ENCODE peak calls at places on chromosomes 16 and 17, in four cellular contexts. Y is uterus, C is tibial nerve, W is A549. E is an unnamed sample.

GRCh38 chr16:85819245-85819644 is 19.8 kb downstream of the COX4I1 start:
- DNase-seq in W (peak; percentile 88), Y (peak; percentile 40), C (peak; percentile 71), E (peak; percentile 69)

GRCh38 chr16:84640145-84640544 is 8.2 kb upstream of the KLHL36 start:
- DNase-seq in W (no peak), C (no peak), Y (no peak), E (no peak)

GRCh38 chr17:28712037-28712704 is 483 bp upstream of the PROCA1 start:
- DNase-seq in C (peak; percentile 24), W (no peak), Y (peak; percentile 34), E (peak; percentile 92)

GRCh38 chr17:68498479-68499326 is 13.5 kb upstream of the PRKAR1A start:
- DNase-seq in Y (peak; percentile 51), C (no peak), W (no peak), E (no peak)

GRCh38 chr17:56809106-56809819 is 24.5 kb downstream of the C17orf67 start:
- DNase-seq in Y (no peak), W (no peak), C (no peak), E (no peak)

GRCh38 chr16:88507231-88507743 is 54.2 kb downstream of the ZFPM1 start:
- DNase-seq in Y (no peak), W (peak; percentile 31), C (no peak), E (no peak)

GRCh38 chr16:89922884-89923639 is at the start of gene TUBB3:
- DNase-seq in W (peak; percentile 94), C (no peak), Y (no peak), E (no peak)

GRCh38 chr16:59210955-59211541 is 476.9 kb upstream of the GOT2 start:
- DNase-seq in C (peak; percentile 14), Y (no peak), W (peak; percentile 27), E (no peak)

GRCh38 chr17:78774956-78775571 is 7.0 kb downstream of the CYTH1 start:
- DNase-seq in C (no peak), Y (no peak), W (no peak), E (no peak)

GRCh38 chr16:47017636-47018035 is 44.2 kb upstream of the DNAJA2 start:
- DNase-seq in C (no peak), W (no peak), Y (no peak), E (no peak)

GRCh38 chr16:2398520-2398919 is 30.7 kb upstream of the CCNF start:
- DNase-seq in Y (no peak), C (no peak), W (no peak), E (no peak)

GRCh38 chr16:82323171-82323570 is 153.1 kb upstream of the MPHOSPH6 start:
- DNase-seq in Y (no peak), C (no peak), W (no peak), E (no peak)

GRCh38 chr17:79340286-79340685 is 265.7 kb downstream of the ENGASE start:
- DNase-seq in Y (no peak), W (no peak), C (no peak), E (no peak)

GRCh38 chr17:28173801-28174200 is 131.3 kb downstream of the NLK start:
- DNase-seq in C (no peak), W (no peak), Y (no peak), E (no peak)

GRCh38 chr17:81723651-81724209 is 11.6 kb downstream of the SLC25A10 start:
- DNase-seq in W (no peak), C (no peak), Y (no peak), E (no peak)

GRCh38 chr17:47315451-47316266 is 8.1 kb upstream of the EFCAB13 start:
- DNase-seq in Y (peak; percentile 60), W (peak; percentile 84), C (no peak), E (peak; percentile 52)

GRCh38 chr17:12659500-12659899 is 6.2 kb upstream of the MYOCD start:
- DNase-seq in W (no peak), C (no peak), Y (peak; percentile 49), E (no peak)

GRCh38 chr16:85010931-85011845 is at the start of gene ZDHHC7:
- DNase-seq in W (peak; percentile 88), Y (peak; percentile 83), C (peak; percentile 78), E (peak; percentile 97)

GRCh38 chr17:39928868-39929651 is 1.5 kb downstream of the LRRC3C start:
- DNase-seq in C (no peak), Y (no peak), W (peak; percentile 65), E (no peak)

GRCh38 chr16:87982491-87983415 is 31.5 kb downstream of the BANP start:
- DNase-seq in C (no peak), W (no peak), Y (no peak), E (no peak)

GRCh38 chr17:67289174-67289876 is 44.3 kb upstream of the HELZ start:
- DNase-seq in W (no peak), Y (peak; percentile 76), C (peak; percentile 76), E (peak; percentile 38)

GRCh38 chr16:72983728-72984350 is 64.1 kb downstream of the ZFHX3 start:
- DNase-seq in C (no peak), W (no peak), Y (no peak), E (peak; percentile 70)

GRCh38 chr16:70638814-70639792 is 7.3 kb upstream of the IL34 start:
- DNase-seq in C (no peak), W (no peak), Y (peak; percentile 34), E (no peak)

GRCh38 chr17:62670202-62670821 is 42.8 kb downstream of the MRC2 start:
- DNase-seq in W (no peak), Y (no peak), C (no peak), E (peak; percentile 60)

GRCh38 chr16:81826523-81826922 is 47.4 kb downstream of the PLCG2 start:
- DNase-seq in Y (no peak), C (no peak), W (no peak), E (no peak)

GRCh38 chr17:39164675-39165143 is 1.3 kb downstream of the ARL5C start:
- DNase-seq in Y (peak; percentile 91), C (peak; percentile 78), W (peak; percentile 99), E (peak; percentile 96)

GRCh38 chr16:9027070-9027799 is 63.5 kb upstream of the USP7 start:
- DNase-seq in C (no peak), Y (no peak), W (no peak), E (no peak)

GRCh38 chr17:58312824-58313223 is 15.8 kb downstream of the TSPOAP1 start:
- DNase-seq in Y (no peak), C (no peak), W (no peak), E (no peak)

GRCh38 chr17:77319211-77320031 is 178.7 kb downstream of the SEC14L1 start:
- DNase-seq in W (peak; percentile 95), C (peak; percentile 85), Y (peak; percentile 88), E (peak; percentile 98)

GRCh38 chr17:81291662-81292061 is 3.4 kb downstream of the SLC38A10 start:
- DNase-seq in C (peak; percentile 65), Y (peak; percentile 64), W (peak; percentile 92), E (peak; percentile 92)

GRCh38 chr17:80855196-80855967 is 136.3 kb upstream of the CHMP6 start:
- DNase-seq in C (no peak), Y (no peak), W (no peak), E (no peak)

GRCh38 chr16:85459529-85460251 is 153.4 kb upstream of the GSE1 start:
- DNase-seq in C (no peak), Y (peak; percentile 90), W (no peak), E (peak; percentile 50)

GRCh38 chr17:1087381-1088241 is 90.7 kb downstream of the TIMM22 start:
- DNase-seq in Y (peak; percentile 77), C (peak; percentile 54), W (peak; percentile 64), E (no peak)

GRCh38 chr17:61411944-61412859 is 12.6 kb downstream of the TBX2 start:
- DNase-seq in W (peak; percentile 90), C (peak; percentile 78), Y (peak; percentile 76), E (peak; percentile 96)
- TF ChIP-seq POLR2A in W (peak; percentile 47), C (peak; percentile 42), Y (peak; percentile 61), E (no peak)

GRCh38 chr16:66900721-66901441 is 17.8 kb downstream of the CDH16 start:
- DNase-seq in C (no peak), W (no peak), Y (no peak), E (no peak)
- TF ChIP-seq CTCF in C (no peak), W (no peak), Y (no peak), E (no peak)

DNA sequence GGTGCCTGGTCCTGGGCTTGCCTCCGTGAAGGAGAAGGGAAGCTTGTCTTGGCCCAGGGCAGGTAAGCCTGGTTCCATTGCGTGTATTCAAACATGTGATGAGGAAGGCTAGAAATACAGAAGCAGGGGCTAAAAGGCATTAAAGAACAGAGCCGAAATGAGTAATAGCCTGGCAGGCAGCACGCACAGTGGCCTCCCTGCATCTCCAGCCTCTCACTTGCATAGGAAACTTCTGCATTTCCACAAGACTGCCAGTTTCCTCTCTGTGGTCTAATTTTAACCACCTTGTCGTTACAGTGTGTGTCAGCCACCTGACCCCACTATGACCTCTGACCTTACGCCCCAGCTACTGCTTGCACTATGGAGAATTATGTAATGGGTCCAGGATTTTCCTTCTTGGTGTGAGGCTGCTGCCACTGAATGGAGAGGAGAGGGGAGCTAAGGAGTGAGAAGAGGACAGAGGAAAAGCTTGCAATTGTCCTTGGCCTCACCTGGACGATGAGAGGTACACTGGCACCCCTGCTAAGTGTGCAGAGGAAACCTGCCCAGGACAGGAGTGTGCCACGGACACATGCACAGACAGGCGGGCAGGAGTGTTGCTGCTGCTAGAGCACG is 32.8 kb downstream of the HIC1 start:
- DNase-seq in W (no peak), Y (peak; percentile 61), C (no peak), E (no peak)
- TF ChIP-seq POLR2A in W (no peak), Y (no peak), C (no peak), E (no peak)

DNA sequence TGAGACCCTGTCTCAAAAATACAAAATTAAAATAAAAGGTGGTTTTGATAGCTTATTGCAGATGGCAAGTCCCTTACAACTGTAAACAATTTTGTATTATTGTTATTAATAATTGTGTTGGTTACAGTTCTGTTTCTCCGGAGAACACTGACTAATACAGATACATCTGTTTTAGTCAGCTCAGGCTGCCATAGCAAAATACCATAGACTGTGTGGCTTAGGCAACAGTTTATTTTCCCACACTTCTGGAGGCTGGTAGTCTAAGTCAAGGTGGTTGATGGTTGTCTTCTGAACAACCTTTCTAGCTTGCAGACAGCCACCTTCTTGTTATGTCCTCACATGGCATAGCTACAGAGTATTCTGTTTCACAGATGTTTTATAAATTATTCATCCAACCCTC is 14.2 kb upstream of the IL21R start:
- DNase-seq in W (no peak), C (no peak), Y (no peak), E (no peak)
- TF ChIP-seq CTCF in W (no peak), C (no peak), Y (no peak), E (no peak)

DNA sequence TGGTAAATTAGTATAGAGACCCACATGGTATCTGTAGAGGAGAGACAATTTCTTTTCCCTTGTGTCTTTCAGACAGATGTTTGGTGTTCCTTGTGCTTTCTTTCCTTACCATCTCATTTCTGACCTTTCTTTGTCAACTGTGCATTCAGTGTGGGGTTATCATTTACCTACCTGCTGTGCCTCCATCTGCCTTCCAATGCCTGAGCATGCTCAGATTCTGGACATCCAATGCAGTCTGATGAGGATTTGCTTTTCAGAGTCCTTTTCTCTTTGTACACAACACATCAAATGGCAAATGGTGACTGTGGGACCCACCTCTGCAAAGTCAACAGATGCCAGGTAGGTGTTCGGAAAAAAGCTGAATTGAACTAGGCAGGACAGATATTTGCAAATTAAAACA is 364.8 kb downstream of the CA10 start:
- DNase-seq in W (no peak), C (no peak), Y (no peak), E (no peak)
- TF ChIP-seq POLR2A in W (no peak), C (no peak), Y (no peak), E (no peak)